ENCODE peak calls at places on chromosomes 7 and 10, in eight cellular contexts. One of them, this sample, is unnamed.

GRCh38 chr10:20795391-20795790 is 101.7 kb downstream of the NEBL start:
- DNase-seq in heart left ventricle: no peak
- DNase-seq in AG09319: no peak
- DNase-seq in WERI-Rb-1: no peak
- DNase-seq in WTC11: no peak
- DNase-seq in transverse colon: no peak
- DNase-seq in GM13977: no peak
- DNase-seq in uterus: no peak
- DNase-seq in this sample: no peak

GRCh38 chr7:27046854-27047549 is 48.8 kb downstream of the HOXA1 start:
- DNase-seq in heart left ventricle: no peak
- DNase-seq in AG09319: no peak
- DNase-seq in WERI-Rb-1: no peak
- DNase-seq in WTC11: no peak
- DNase-seq in transverse colon: no peak
- DNase-seq in GM13977: no peak
- DNase-seq in uterus: no peak
- DNase-seq in this sample: no peak

GRCh38 chr10:114048472-114048871 is 4.8 kb downstream of the ADRB1 start:
- DNase-seq in heart left ventricle: no peak
- DNase-seq in AG09319: no peak
- DNase-seq in WERI-Rb-1: no peak
- DNase-seq in WTC11: no peak
- DNase-seq in transverse colon: no peak
- DNase-seq in GM13977: no peak
- DNase-seq in uterus: no peak
- DNase-seq in this sample: no peak

GRCh38 chr7:68760556-68760955 is 837.7 kb upstream of the AUTS2 start:
- DNase-seq in heart left ventricle: no peak
- DNase-seq in AG09319: no peak
- DNase-seq in WERI-Rb-1: no peak
- DNase-seq in WTC11: no peak
- DNase-seq in transverse colon: no peak
- DNase-seq in GM13977: no peak
- DNase-seq in uterus: no peak
- DNase-seq in this sample: no peak

GRCh38 chr10:101575580-101576228 is 12.4 kb downstream of the POLL start:
- DNase-seq in heart left ventricle: no peak
- DNase-seq in AG09319: no peak
- DNase-seq in WERI-Rb-1: no peak
- DNase-seq in WTC11: no peak
- DNase-seq in transverse colon: no peak
- DNase-seq in GM13977: peak; percentile 18
- DNase-seq in uterus: no peak
- DNase-seq in this sample: no peak

GRCh38 chr10:44034946-44035345 is 350.0 kb downstream of the CXCL12 start:
- DNase-seq in heart left ventricle: no peak
- DNase-seq in AG09319: no peak
- DNase-seq in WERI-Rb-1: no peak
- DNase-seq in WTC11: no peak
- DNase-seq in transverse colon: no peak
- DNase-seq in GM13977: no peak
- DNase-seq in uterus: no peak
- DNase-seq in this sample: no peak

GRCh38 chr10:129963831-129964501 is at the start of gene EBF3:
- DNase-seq in heart left ventricle: peak; percentile 91
- DNase-seq in AG09319: no peak
- DNase-seq in WERI-Rb-1: peak; percentile 64
- DNase-seq in WTC11: peak; percentile 85
- DNase-seq in transverse colon: peak; percentile 44
- DNase-seq in GM13977: no peak
- DNase-seq in uterus: peak; percentile 73
- DNase-seq in this sample: peak; percentile 61

GRCh38 chr7:154874409-154875113 is 128.4 kb downstream of the PAXIP1 start:
- DNase-seq in heart left ventricle: no peak
- DNase-seq in AG09319: no peak
- DNase-seq in WERI-Rb-1: no peak
- DNase-seq in WTC11: no peak
- DNase-seq in transverse colon: no peak
- DNase-seq in GM13977: no peak
- DNase-seq in uterus: no peak
- DNase-seq in this sample: no peak

GRCh38 chr10:6988654-6989053 is 408.6 kb upstream of the PRKCQ start:
- DNase-seq in heart left ventricle: no peak
- DNase-seq in AG09319: no peak
- DNase-seq in WERI-Rb-1: no peak
- DNase-seq in WTC11: no peak
- DNase-seq in transverse colon: no peak
- DNase-seq in GM13977: no peak
- DNase-seq in uterus: no peak
- DNase-seq in this sample: no peak

GRCh38 chr7:64636386-64636785 is 29.5 kb upstream of the ZNF107 start:
- DNase-seq in heart left ventricle: no peak
- DNase-seq in AG09319: no peak
- DNase-seq in WERI-Rb-1: peak; percentile 25
- DNase-seq in WTC11: no peak
- DNase-seq in transverse colon: no peak
- DNase-seq in GM13977: no peak
- DNase-seq in uterus: no peak
- DNase-seq in this sample: no peak

GRCh38 chr7:1547777-1548437 is 8.1 kb downstream of the TMEM184A start:
- DNase-seq in heart left ventricle: no peak
- DNase-seq in AG09319: no peak
- DNase-seq in WERI-Rb-1: no peak
- DNase-seq in WTC11: no peak
- DNase-seq in transverse colon: no peak
- DNase-seq in GM13977: no peak
- DNase-seq in uterus: no peak
- DNase-seq in this sample: no peak

GRCh38 chr7:1546909-1547776 is 8.9 kb downstream of the TMEM184A start:
- DNase-seq in heart left ventricle: no peak
- DNase-seq in AG09319: no peak
- DNase-seq in WERI-Rb-1: no peak
- DNase-seq in WTC11: no peak
- DNase-seq in transverse colon: no peak
- DNase-seq in GM13977: no peak
- DNase-seq in uterus: no peak
- DNase-seq in this sample: no peak

GRCh38 chr7:1548944-1549343 is 7.1 kb downstream of the TMEM184A start:
- DNase-seq in heart left ventricle: no peak
- DNase-seq in AG09319: no peak
- DNase-seq in WERI-Rb-1: no peak
- DNase-seq in WTC11: no peak
- DNase-seq in transverse colon: no peak
- DNase-seq in GM13977: no peak
- DNase-seq in uterus: no peak
- DNase-seq in this sample: no peak

GRCh38 chr7:1549357-1550004 is 6.5 kb downstream of the TMEM184A start:
- DNase-seq in heart left ventricle: no peak
- DNase-seq in AG09319: no peak
- DNase-seq in WERI-Rb-1: no peak
- DNase-seq in WTC11: no peak
- DNase-seq in transverse colon: no peak
- DNase-seq in GM13977: no peak
- DNase-seq in uterus: no peak
- DNase-seq in this sample: no peak

DNA sequence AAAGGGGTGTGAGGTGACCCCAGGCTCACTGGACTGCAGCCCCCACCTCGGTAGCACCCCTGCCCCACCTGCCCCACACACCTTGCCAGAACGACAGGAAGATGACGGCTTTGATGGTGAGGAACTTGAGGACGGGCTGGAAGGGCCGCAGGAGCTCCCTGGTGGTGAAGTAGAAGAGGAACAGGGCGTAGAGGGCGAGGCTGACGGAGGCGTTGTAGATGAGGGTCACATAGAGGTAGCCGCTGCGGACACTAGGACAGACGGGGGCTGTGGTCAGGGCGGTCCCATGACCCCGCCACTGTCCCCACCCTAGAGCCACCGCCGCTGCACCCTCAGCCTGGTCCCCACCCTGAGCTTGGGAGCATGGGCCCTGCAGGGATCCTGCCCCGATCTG is 7.6 kb downstream of the TMEM184A start:
- DNase-seq in heart left ventricle: no peak
- DNase-seq in AG09319: no peak
- DNase-seq in WERI-Rb-1: no peak
- DNase-seq in WTC11: no peak
- DNase-seq in transverse colon: no peak
- DNase-seq in GM13977: no peak
- DNase-seq in uterus: no peak
- DNase-seq in this sample: no peak
- TF ChIP-seq CTCF in heart left ventricle: no peak
- TF ChIP-seq CTCF in AG09319: no peak
- TF ChIP-seq CTCF in WERI-Rb-1: no peak
- TF ChIP-seq CTCF in WTC11: no peak
- TF ChIP-seq CTCF in transverse colon: no peak
- TF ChIP-seq CTCF in GM13977: no peak
- TF ChIP-seq CTCF in uterus: no peak
- TF ChIP-seq CTCF in this sample: no peak

GRCh38 chr10:97538401-97538800 is 34.2 kb upstream of the ANKRD2 start:
- DNase-seq in heart left ventricle: no peak
- DNase-seq in AG09319: no peak
- DNase-seq in WERI-Rb-1: no peak
- DNase-seq in WTC11: no peak
- DNase-seq in transverse colon: no peak
- DNase-seq in GM13977: no peak
- DNase-seq in uterus: no peak
- DNase-seq in this sample: no peak

GRCh38 chr10:97537186-97537869 is 35.3 kb upstream of the ANKRD2 start:
- DNase-seq in heart left ventricle: no peak
- DNase-seq in AG09319: no peak
- DNase-seq in WERI-Rb-1: no peak
- DNase-seq in WTC11: no peak
- DNase-seq in transverse colon: no peak
- DNase-seq in GM13977: no peak
- DNase-seq in uterus: no peak
- DNase-seq in this sample: no peak

GRCh38 chr10:97540669-97541500 is 31.7 kb upstream of the ANKRD2 start:
- DNase-seq in heart left ventricle: no peak
- DNase-seq in AG09319: no peak
- DNase-seq in WERI-Rb-1: peak; percentile 40
- DNase-seq in WTC11: peak; percentile 38
- DNase-seq in transverse colon: no peak
- DNase-seq in GM13977: no peak
- DNase-seq in uterus: peak; percentile 52
- DNase-seq in this sample: no peak

GRCh38 chr10:97538839-97539238 is 33.7 kb upstream of the ANKRD2 start:
- DNase-seq in heart left ventricle: no peak
- DNase-seq in AG09319: no peak
- DNase-seq in WERI-Rb-1: no peak
- DNase-seq in WTC11: no peak
- DNase-seq in transverse colon: no peak
- DNase-seq in GM13977: no peak
- DNase-seq in uterus: no peak
- DNase-seq in this sample: no peak

DNA sequence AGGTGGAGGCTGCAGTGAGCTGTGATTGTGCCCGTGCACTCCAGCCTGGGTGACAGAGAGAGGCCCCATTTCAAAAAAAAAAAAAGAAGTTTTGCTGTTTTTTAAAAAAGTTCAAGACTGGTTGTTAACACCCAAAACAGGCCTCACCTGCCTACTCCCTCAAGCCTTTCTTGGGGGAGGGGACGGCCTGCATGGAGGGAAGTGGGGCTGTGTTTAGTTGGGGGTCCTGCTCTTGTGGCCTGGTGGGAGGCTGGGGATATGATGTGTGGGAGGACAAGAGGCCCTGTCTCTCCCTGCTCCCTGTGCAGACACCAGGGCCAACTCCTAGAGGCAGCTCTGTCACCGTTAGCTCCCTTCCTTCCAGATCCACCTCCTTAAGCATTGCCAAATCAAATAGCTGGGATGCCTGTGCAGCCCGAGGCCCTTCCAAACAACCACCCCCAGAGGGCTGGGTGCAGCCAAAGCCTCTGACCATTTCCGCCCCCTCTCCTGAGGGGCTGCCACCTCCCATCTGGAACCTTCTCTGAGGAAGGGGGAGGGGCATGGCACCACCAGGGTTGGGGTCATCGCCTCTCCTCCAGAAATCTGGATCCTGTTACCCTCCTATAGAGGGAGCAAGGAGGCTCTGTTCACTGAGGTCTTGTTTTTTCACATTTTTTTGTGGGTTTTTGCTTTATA is 32.9 kb upstream of the ANKRD2 start:
- DNase-seq in heart left ventricle: peak; percentile 56
- DNase-seq in AG09319: peak; percentile 71
- DNase-seq in WERI-Rb-1: no peak
- DNase-seq in WTC11: peak; percentile 74
- DNase-seq in transverse colon: no peak
- DNase-seq in GM13977: no peak
- DNase-seq in uterus: peak; percentile 75
- DNase-seq in this sample: no peak
- TF ChIP-seq CTCF in heart left ventricle: no peak
- TF ChIP-seq CTCF in AG09319: peak; percentile 45
- TF ChIP-seq CTCF in WERI-Rb-1: no peak
- TF ChIP-seq CTCF in WTC11: no peak
- TF ChIP-seq CTCF in transverse colon: no peak
- TF ChIP-seq CTCF in GM13977: no peak
- TF ChIP-seq CTCF in uterus: no peak
- TF ChIP-seq CTCF in this sample: no peak

GRCh38 chr10:68302503-68302823 is 29.4 kb upstream of the HNRNPH3 start:
- DNase-seq in heart left ventricle: no peak
- DNase-seq in AG09319: no peak
- DNase-seq in WERI-Rb-1: no peak
- DNase-seq in WTC11: no peak
- DNase-seq in transverse colon: no peak
- DNase-seq in GM13977: no peak
- DNase-seq in uterus: no peak
- DNase-seq in this sample: no peak
- TF ChIP-seq CTCF in heart left ventricle: no peak
- TF ChIP-seq CTCF in AG09319: no peak
- TF ChIP-seq CTCF in WERI-Rb-1: no peak
- TF ChIP-seq CTCF in WTC11: no peak
- TF ChIP-seq CTCF in transverse colon: no peak
- TF ChIP-seq CTCF in GM13977: no peak
- TF ChIP-seq CTCF in uterus: no peak
- TF ChIP-seq CTCF in this sample: no peak

DNA sequence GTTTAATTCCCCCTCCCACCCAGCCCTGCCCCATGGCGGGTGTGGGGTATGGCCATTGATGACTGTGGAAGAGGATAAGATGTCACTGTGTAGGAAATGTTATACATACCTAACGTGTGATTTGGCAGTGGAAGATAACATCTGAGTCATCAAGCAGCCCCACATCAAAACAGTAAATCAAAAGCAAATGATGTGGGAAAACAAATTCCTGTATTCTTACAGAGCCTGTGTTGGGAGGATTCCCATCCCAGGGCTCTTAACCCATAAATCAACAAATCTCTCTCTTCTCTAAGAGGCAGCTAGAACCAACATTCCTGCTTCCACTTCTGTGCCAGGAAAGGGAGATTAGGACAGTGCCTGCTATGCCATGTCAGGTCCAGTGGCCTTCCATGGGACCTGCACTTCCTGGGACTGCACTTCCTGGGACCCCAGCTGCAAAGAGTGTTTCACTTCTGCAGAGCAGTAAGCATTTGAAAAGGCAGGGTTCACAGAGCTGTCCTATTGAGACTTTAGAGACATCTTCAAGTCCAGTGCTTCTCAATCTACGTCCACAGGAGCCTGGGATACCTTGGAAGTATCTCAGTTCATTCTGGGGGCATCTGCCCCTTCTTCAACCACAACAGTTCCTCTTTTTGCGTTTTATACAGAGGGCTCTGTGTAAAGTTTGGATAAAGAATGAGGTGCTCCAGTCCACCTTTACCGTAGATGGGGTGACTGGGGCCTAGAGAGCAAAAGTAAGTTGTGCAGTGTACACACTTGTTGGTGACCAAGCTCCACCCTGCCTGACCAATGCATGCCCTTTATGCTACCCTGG is 45.8 kb downstream of the ATXN7L1 start:
- DNase-seq in heart left ventricle: no peak
- DNase-seq in AG09319: peak; percentile 88
- DNase-seq in WERI-Rb-1: no peak
- DNase-seq in WTC11: no peak
- DNase-seq in transverse colon: no peak
- DNase-seq in GM13977: no peak
- DNase-seq in uterus: no peak
- DNase-seq in this sample: no peak
- TF ChIP-seq CTCF in heart left ventricle: no peak
- TF ChIP-seq CTCF in AG09319: no peak
- TF ChIP-seq CTCF in WERI-Rb-1: no peak
- TF ChIP-seq CTCF in WTC11: no peak
- TF ChIP-seq CTCF in transverse colon: no peak
- TF ChIP-seq CTCF in GM13977: no peak
- TF ChIP-seq CTCF in uterus: no peak
- TF ChIP-seq CTCF in this sample: no peak

This sample was measured in GM20000.